ENCODE peak calls at places on chromosomes 12 and 14, in seven cellular contexts. M is C1 segment of cervical spinal cord, G is fibroblast of the conjunctiva, W is neural progenitor cell, H is Right ventricle myocardium superior, F is astrocyte, T is GM12865. L is an unnamed sample.

GRCh38 chr12:5268424-5269210 is 163.3 kb upstream of the NTF3 start:
- DNase-seq in M (no peak), G (no peak), W (no peak), H (no peak), F (no peak), T (no peak), L (no peak)

GRCh38 chr14:68658029-68658509 is 134.8 kb downstream of the ZFP36L1 start:
- DNase-seq in M (no peak), G (no peak), W (no peak), H (no peak), F (no peak), T (no peak), L (no peak)

GRCh38 chr12:105317942-105318614 is 12.4 kb upstream of the C12orf75 start:
- DNase-seq in M (no peak), G (no peak), W (no peak), H (no peak), F (peak; percentile 82), T (no peak), L (no peak)

GRCh38 chr12:75641031-75641780 is 129.8 kb upstream of the KRR1 start:
- DNase-seq in M (no peak), G (peak; percentile 74), W (no peak), H (no peak), F (peak; percentile 99), T (peak; percentile 88), L (peak; percentile 80)

GRCh38 chr12:49903700-49904423 is at the start of gene FAIM2:
- DNase-seq in M (peak; percentile 79), G (peak; percentile 79), W (peak; percentile 62), H (peak; percentile 82), F (peak; percentile 39), T (no peak), L (peak; percentile 82)

GRCh38 chr14:32078794-32079663 is 1.9 kb downstream of the ARHGAP5 start:
- DNase-seq in M (no peak), G (no peak), W (peak; percentile 24), H (no peak), F (peak; percentile 60), T (peak; percentile 4), L (peak; percentile 31)

GRCh38 chr14:60505448-60505847 is 3.5 kb upstream of the SIX6 start:
- DNase-seq in M (no peak), G (no peak), W (peak; percentile 56), H (no peak), F (no peak), T (no peak), L (no peak)

GRCh38 chr12:116982721-116983502 is 72.2 kb downstream of the FBXW8 start:
- DNase-seq in M (no peak), G (peak; percentile 47), W (no peak), H (no peak), F (peak; percentile 96), T (no peak), L (peak; percentile 95)

GRCh38 chr12:80714055-80714454 is 2.7 kb upstream of the MYF5 start:
- DNase-seq in M (no peak), G (no peak), W (peak; percentile 73), H (no peak), F (peak; percentile 25), T (no peak), L (peak; percentile 14)

GRCh38 chr12:21989819-21990412 is 48.7 kb upstream of the ABCC9 start:
- DNase-seq in M (no peak), G (peak; percentile 41), W (no peak), H (no peak), F (peak; percentile 8), T (peak; percentile 7), L (peak; percentile 66)

GRCh38 chr14:90567991-90568390 is 171.2 kb downstream of the CALM1 start:
- DNase-seq in M (no peak), G (no peak), W (peak; percentile 30), H (peak; percentile 42), F (no peak), T (no peak), L (no peak)

GRCh38 chr12:56154246-56154771 is 1.9 kb downstream of the MYL6B start:
- DNase-seq in M (no peak), G (no peak), W (no peak), H (no peak), F (no peak), T (no peak), L (no peak)

GRCh38 chr12:2283910-2284309 is 231.1 kb downstream of the CACNA1C start:
- DNase-seq in M (no peak), G (no peak), W (no peak), H (peak; percentile 67), F (peak; percentile 67), T (no peak), L (peak; percentile 53)

GRCh38 chr14:56487090-56487667 is 92.4 kb upstream of the TMEM260 start:
- DNase-seq in M (no peak), G (no peak), W (peak; percentile 42), H (no peak), F (no peak), T (no peak), L (peak; percentile 32)

GRCh38 chr12:31517994-31518393 is 72.9 kb downstream of the DENND5B start:
- DNase-seq in M (no peak), G (no peak), W (no peak), H (no peak), F (peak; percentile 26), T (no peak), L (peak; percentile 60)

GRCh38 chr12:130142736-130143135 is 19.5 kb upstream of the FZD10 start:
- DNase-seq in M (no peak), G (no peak), W (no peak), H (no peak), F (no peak), T (no peak), L (no peak)

GRCh38 chr14:89337912-89338311 is 79.1 kb downstream of the FOXN3 start:
- DNase-seq in M (no peak), G (no peak), W (no peak), H (peak; percentile 57), F (no peak), T (no peak), L (peak; percentile 29)

GRCh38 chr12:79547735-79548347 is 142.9 kb downstream of the PAWR start:
- DNase-seq in M (no peak), G (peak; percentile 45), W (peak; percentile 64), H (no peak), F (peak; percentile 60), T (peak; percentile 50), L (peak; percentile 83)

GRCh38 chr12:108826115-108826806 is 31.1 kb downstream of the SSH1 start:
- DNase-seq in M (no peak), G (peak; percentile 72), W (no peak), H (peak; percentile 76), F (peak; percentile 98), T (no peak), L (peak; percentile 97)

GRCh38 chr14:25887251-25887908 is 710.5 kb downstream of the NOVA1 start:
- DNase-seq in M (no peak), G (no peak), W (no peak), H (no peak), F (peak; percentile 39), T (no peak), L (no peak)

GRCh38 chr14:65179918-65180724 is 77.8 kb upstream of the MAX start:
- DNase-seq in M (no peak), G (peak; percentile 73), W (no peak), H (peak; percentile 52), F (peak; percentile 93), T (peak; percentile 95), L (peak; percentile 89)

GRCh38 chr12:110937104-110937641 is 16.8 kb upstream of the MYL2 start:
- DNase-seq in M (no peak), G (peak; percentile 6), W (peak; percentile 81), H (peak; percentile 77), F (no peak), T (peak; percentile 60), L (peak; percentile 23)

GRCh38 chr12:2386566-2386965 is 333.8 kb downstream of the CACNA1C start:
- DNase-seq in M (no peak), G (no peak), W (no peak), H (no peak), F (no peak), T (no peak), L (no peak)

GRCh38 chr14:91138511-91139359 is 24.9 kb downstream of the DGLUCY start:
- DNase-seq in M (no peak), G (no peak), W (peak; percentile 31), H (no peak), F (no peak), T (peak; percentile 74), L (no peak)

GRCh38 chr14:67392123-67392522 is 19.8 kb downstream of the PLEK2 start:
- DNase-seq in M (no peak), G (no peak), W (no peak), H (no peak), F (no peak), T (no peak), L (no peak)

GRCh38 chr12:120199025-120199424 is 1.9 kb downstream of the RPLP0 start:
- DNase-seq in M (no peak), G (no peak), W (no peak), H (no peak), F (no peak), T (no peak), L (no peak)

GRCh38 chr12:11482955-11483354 is 87.6 kb upstream of the PRB2 start:
- DNase-seq in M (no peak), G (no peak), W (no peak), H (no peak), F (peak; percentile 16), T (no peak), L (peak; percentile 37)

GRCh38 chr12:26623136-26623535 is 209.9 kb downstream of the ITPR2 start:
- DNase-seq in M (no peak), G (no peak), W (no peak), H (no peak), F (no peak), T (no peak), L (no peak)

GRCh38 chr12:19491863-19492262 is 52.6 kb downstream of the AEBP2 start:
- DNase-seq in M (no peak), G (no peak), W (no peak), H (no peak), F (no peak), T (no peak), L (no peak)

GRCh38 chr14:32366256-32366655 is 37.2 kb downstream of the AKAP6 start:
- DNase-seq in M (no peak), G (peak; percentile 58), W (peak; percentile 6), H (no peak), F (peak; percentile 59), T (no peak), L (no peak)

GRCh38 chr12:3436496-3437060 is 54.4 kb upstream of the PRMT8 start:
- DNase-seq in M (no peak), G (no peak), W (no peak), H (no peak), F (no peak), T (no peak), L (no peak)

GRCh38 chr12:124761876-124762275 is 101.8 kb downstream of the SCARB1 start:
- DNase-seq in M (no peak), G (no peak), W (no peak), H (no peak), F (peak; percentile 73), T (no peak), L (no peak)